ENCODE peak calls at places on chromosome 19, in four cellular contexts. P, U, B and Z are unnamed samples.
A peak's percentile ranks its signal among the peaks of the same experiment; 100 is the strongest.

GRCh38 chr19:32265991-32266390 is 79.4 kb upstream of the ZNF507 start:
- DNase-seq in P (no peak), U (no peak), B (no peak), Z (no peak)

GRCh38 chr19:55095260-55096060 is 19.8 kb downstream of the EPS8L1 start:
- DNase-seq in P (peak; percentile 39), U (no peak), B (no peak), Z (no peak)

GRCh38 chr19:10262771-10263170 is 8.1 kb upstream of the ICAM1 start:
- DNase-seq in P (no peak), U (no peak), B (no peak), Z (no peak)

GRCh38 chr19:4578552-4579248 is 19.2 kb upstream of the SEMA6B start:
- DNase-seq in P (no peak), U (no peak), B (no peak), Z (peak; percentile 24)

GRCh38 chr19:1465191-1466016 is 13.6 kb downstream of the C19orf25 start:
- DNase-seq in P (no peak), U (no peak), B (no peak), Z (no peak)

GRCh38 chr19:1446713-1447564 is 3.0 kb upstream of the APC2 start:
- DNase-seq in P (peak; percentile 48), U (no peak), B (no peak), Z (peak; percentile 73)

GRCh38 chr19:12994701-12995595 is at the start of gene NFIX:
- DNase-seq in P (peak; percentile 73), U (peak; percentile 24), B (no peak), Z (peak; percentile 86)

GRCh38 chr19:9967326-9967725 is 31.0 kb upstream of the OLFM2 start:
- DNase-seq in P (no peak), U (no peak), B (no peak), Z (no peak)

GRCh38 chr19:1259206-1259872 is 9.8 kb upstream of the CIRBP start:
- DNase-seq in P (no peak), U (peak; percentile 86), B (peak; percentile 73), Z (peak; percentile 62)

GRCh38 chr19:10228925-10229324 is 2.2 kb downstream of the S1PR2 start:
- DNase-seq in P (peak; percentile 70), U (peak; percentile 48), B (no peak), Z (peak; percentile 45)

GRCh38 chr19:16032509-16033135 is 43.7 kb upstream of the TPM4 start:
- DNase-seq in P (no peak), U (no peak), B (no peak), Z (peak; percentile 3)

GRCh38 chr19:35268546-35269424 is at the start of gene USF2:
- DNase-seq in P (peak; percentile 88), U (peak; percentile 72), B (no peak), Z (peak; percentile 89)

GRCh38 chr19:38975214-38975860 is at the start of gene FBXO17:
- DNase-seq in P (peak; percentile 81), U (peak; percentile 47), B (no peak), Z (peak; percentile 90)

GRCh38 chr19:53091413-53091812 is 11.8 kb downstream of the ZNF160 start:
- DNase-seq in P (no peak), U (no peak), B (no peak), Z (peak; percentile 27)

GRCh38 chr19:10839071-10840050 is 3.3 kb upstream of the TMED1 start:
- DNase-seq in P (no peak), U (no peak), B (no peak), Z (no peak)

GRCh38 chr19:6272913-6273600 is 6.7 kb downstream of the MLLT1 start:
- DNase-seq in P (peak; percentile 29), U (no peak), B (no peak), Z (no peak)

GRCh38 chr19:42397315-42398166 is 7.4 kb upstream of the CNFN start:
- DNase-seq in P (no peak), U (no peak), B (no peak), Z (no peak)

GRCh38 chr19:18373892-18374629 is 11.9 kb upstream of the GDF15 start:
- DNase-seq in P (peak; percentile 97), U (peak; percentile 95), B (peak; percentile 91), Z (peak; percentile 64)

GRCh38 chr19:54928299-54928698 is 19.0 kb downstream of the NLRP7 start:
- DNase-seq in P (no peak), U (no peak), B (no peak), Z (no peak)

GRCh38 chr19:18364826-18365528 is 21.0 kb upstream of the GDF15 start:
- DNase-seq in P (peak; percentile 86), U (peak; percentile 97), B (no peak), Z (peak; percentile 86)

GRCh38 chr19:11190501-11190900 is 6.8 kb downstream of the KANK2 start:
- DNase-seq in P (no peak), U (no peak), B (no peak), Z (no peak)

GRCh38 chr19:5387472-5387871 is 46.9 kb upstream of the PTPRS start:
- DNase-seq in P (no peak), U (no peak), B (no peak), Z (no peak)

GRCh38 chr19:42111811-42112210 is 20.4 kb downstream of the POU2F2 start:
- DNase-seq in P (no peak), U (no peak), B (no peak), Z (no peak)

GRCh38 chr19:28289294-28290063 is 923.5 kb downstream of the UQCRFS1 start:
- DNase-seq in P (no peak), U (no peak), B (no peak), Z (peak; percentile 18)

GRCh38 chr19:16834747-16835146 is 5.5 kb downstream of the SIN3B start:
- DNase-seq in P (no peak), U (no peak), B (no peak), Z (no peak)

GRCh38 chr19:51002542-51003311 is 1.3 kb upstream of the KLK8 start:
- DNase-seq in P (peak; percentile 98), U (no peak), B (no peak), Z (peak; percentile 41)

GRCh38 chr19:36605839-36606478 is 846 bp downstream of the ZNF382 start:
- DNase-seq in P (no peak), U (no peak), B (peak; percentile 19), Z (no peak)

GRCh38 chr19:48500830-48501445 is 10.7 kb downstream of the LMTK3 start:
- DNase-seq in P (no peak), U (no peak), B (no peak), Z (peak; percentile 6)

GRCh38 chr19:16771618-16772017 is 52.0 kb downstream of the NWD1 start:
- DNase-seq in P (peak; percentile 79), U (peak; percentile 66), B (peak; percentile 16), Z (peak; percentile 81)

GRCh38 chr19:35213678-35214632 is 14.6 kb downstream of the FAM187B start:
- DNase-seq in P (no peak), U (no peak), B (peak; percentile 93), Z (peak; percentile 72)

GRCh38 chr19:58474291-58474996 is 1.7 kb upstream of the ZNF446 start:
- DNase-seq in P (no peak), U (no peak), B (no peak), Z (peak; percentile 11)

GRCh38 chr19:39384839-39385568 is 5.9 kb downstream of the PAF1 start:
- DNase-seq in P (no peak), U (no peak), B (no peak), Z (no peak)

GRCh38 chr19:52343548-52343947 is 7.5 kb downstream of the ZNF610 start:
- DNase-seq in P (peak; percentile 61), U (peak; percentile 15), B (no peak), Z (peak; percentile 74)

DNA sequence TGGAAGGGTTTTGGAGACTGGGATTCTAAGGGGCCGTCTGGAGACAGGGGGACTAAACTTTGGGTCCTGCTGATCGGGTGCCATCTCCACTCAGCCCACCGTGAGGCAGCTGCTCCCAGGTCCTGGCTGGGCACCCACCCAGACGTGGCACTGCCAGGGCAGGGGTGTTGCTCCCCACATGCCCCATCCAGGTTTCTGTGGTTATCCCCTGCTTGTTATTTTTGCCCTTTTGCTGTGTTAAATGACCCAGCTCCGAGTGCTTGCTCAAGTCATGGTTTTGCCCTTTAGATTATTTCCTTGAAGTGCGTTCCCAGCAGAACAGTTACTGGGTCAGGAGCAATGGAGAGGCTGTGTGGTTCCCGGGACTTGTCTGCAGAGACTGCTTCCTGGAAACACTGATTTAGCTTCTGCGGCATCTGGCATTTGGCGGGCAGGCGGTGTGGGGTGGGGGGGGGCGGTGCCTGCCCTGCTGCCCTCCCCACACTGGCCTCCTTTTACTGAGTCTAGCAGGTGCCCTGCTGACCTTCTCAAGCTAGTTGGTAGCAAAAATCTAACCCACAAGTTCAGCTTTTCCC is 1.9 kb downstream of the RAB11B start:
- DNase-seq in P (no peak), U (no peak), B (no peak), Z (peak; percentile 57)
- TF ChIP-seq NFIC in P (no peak), U (no peak), B (no peak), Z (no peak)

GRCh38 chr19:44677019-44677809 is 5.9 kb downstream of the CEACAM19 start:
- DNase-seq in P (peak; percentile 83), U (no peak), B (no peak), Z (peak; percentile 53)
- TF ChIP-seq NFIC in P (no peak), U (no peak), B (no peak), Z (no peak)

GRCh38 chr19:46862974-46863632 is 2.3 kb downstream of the ARHGAP35 start:
- DNase-seq in P (peak; percentile 54), U (no peak), B (no peak), Z (no peak)
- TF ChIP-seq NFIC in P (no peak), U (no peak), B (no peak), Z (no peak)

DNA sequence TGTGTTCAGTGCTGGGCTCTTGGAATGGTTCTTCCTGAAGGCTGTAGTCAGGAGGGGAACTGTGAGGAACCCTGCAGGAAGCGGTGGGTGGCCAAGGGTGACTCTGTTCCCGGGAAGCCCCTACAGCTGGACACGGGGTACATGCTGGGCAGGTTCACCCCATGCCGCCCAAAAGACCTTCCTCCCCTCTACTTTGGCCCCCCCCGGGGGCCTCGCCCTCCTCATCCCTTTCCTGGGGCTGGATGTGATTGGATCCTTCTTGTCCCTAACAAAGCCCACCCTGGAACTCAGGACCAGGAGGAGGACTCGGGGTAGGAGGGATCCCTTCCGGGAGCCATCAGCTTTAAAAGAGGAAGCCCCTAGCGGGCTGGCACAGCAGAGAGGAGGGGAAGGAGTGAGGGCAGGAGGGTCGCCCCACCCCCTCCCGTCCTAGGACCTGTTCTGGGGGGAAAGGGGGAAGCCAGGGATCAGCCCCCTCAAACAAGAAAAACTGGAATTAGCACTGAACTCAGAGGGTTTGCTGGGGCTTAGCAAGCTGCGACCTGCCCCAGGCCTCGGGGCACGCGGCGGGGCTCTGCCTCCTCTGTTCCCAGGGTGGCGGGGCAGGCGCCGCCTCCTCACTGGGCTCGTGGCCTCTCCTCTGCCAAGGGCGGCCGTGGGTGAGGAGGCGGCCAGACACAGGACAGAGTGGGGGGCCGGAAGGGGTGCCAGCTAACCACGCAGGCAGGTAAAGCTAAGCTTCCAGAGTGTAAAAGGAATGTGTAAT is 4.0 kb downstream of the CEBPA start:
- DNase-seq in P (no peak), U (no peak), B (no peak), Z (peak; percentile 41)
- TF ChIP-seq NFIC in P (no peak), U (peak; percentile 13), B (no peak), Z (no peak)